ENCODE peak calls at places on chromosomes 16 and 17, in five cellular contexts. O is CD8-positive, alpha-beta T cell; R is astrocyte of the cerebellum; E is Calu3; A is osteocyte. P is an unnamed sample.

GRCh38 chr16:20774703-20775362 is 11.0 kb downstream of the ACSM3 start:
- DNase-seq in O (peak; percentile 51), R (no peak), E (peak; percentile 84), A (no peak), P (no peak)

GRCh38 chr17:72891627-72892026 is 200.9 kb downstream of the SLC39A11 start:
- DNase-seq in O (no peak), R (no peak), E (no peak), A (no peak), P (no peak)

GRCh38 chr16:24906199-24906808 is 60.5 kb downstream of the SLC5A11 start:
- DNase-seq in O (no peak), R (peak; percentile 5), E (no peak), A (no peak), P (no peak)

GRCh38 chr17:61065263-61065773 is 334.3 kb upstream of the TBX2 start:
- DNase-seq in O (no peak), R (peak; percentile 2), E (no peak), A (no peak), P (no peak)

GRCh38 chr16:57341441-57342303 is 16.9 kb upstream of the CCL22 start:
- DNase-seq in O (no peak), R (peak; percentile 81), E (peak; percentile 91), A (peak; percentile 76), P (no peak)

GRCh38 chr16:75402174-75402820 is 31.0 kb downstream of the CFDP1 start:
- DNase-seq in O (no peak), R (no peak), E (no peak), A (no peak), P (no peak)

GRCh38 chr17:16912021-16912962 is 59.6 kb downstream of the TNFRSF13B start:
- DNase-seq in O (no peak), R (no peak), E (no peak), A (peak; percentile 62), P (no peak)

GRCh38 chr17:82297280-82297803 is 20.1 kb downstream of the CD7 start:
- DNase-seq in O (peak; percentile 88), R (peak; percentile 75), E (peak; percentile 57), A (peak; percentile 84), P (no peak)

GRCh38 chr16:27242398-27242797 is 26.2 kb downstream of the NSMCE1 start:
- DNase-seq in O (no peak), R (no peak), E (no peak), A (no peak), P (peak; percentile 15)

GRCh38 chr17:35210741-35211140 is 16.5 kb upstream of the SLC35G3 start:
- DNase-seq in O (peak; percentile 63), R (no peak), E (no peak), A (no peak), P (no peak)

GRCh38 chr16:46830417-46830901 is 521 bp downstream of the C16orf87 start:
- DNase-seq in O (peak; percentile 27), R (no peak), E (no peak), A (peak; percentile 87), P (peak; percentile 73)

GRCh38 chr17:47751471-47751870 is 18.4 kb downstream of the TBX21 start:
- DNase-seq in O (no peak), R (no peak), E (no peak), A (no peak), P (no peak)

GRCh38 chr17:78883533-78884131 is 19.4 kb downstream of the CEP295NL start:
- DNase-seq in O (no peak), R (peak; percentile 92), E (peak; percentile 83), A (peak; percentile 97), P (peak; percentile 79)

GRCh38 chr17:76420356-76421053 is 32.4 kb downstream of the UBE2O start:
- DNase-seq in O (no peak), R (no peak), E (no peak), A (no peak), P (no peak)

GRCh38 chr17:61294777-61295176 is 104.9 kb upstream of the TBX2 start:
- DNase-seq in O (no peak), R (no peak), E (no peak), A (no peak), P (no peak)

GRCh38 chr16:76946879-76947278 is 244.1 kb upstream of the MON1B start:
- DNase-seq in O (no peak), R (peak; percentile 28), E (peak; percentile 23), A (no peak), P (no peak)

GRCh38 chr17:78241277-78242023 is 10.0 kb downstream of the TMEM235 start:
- DNase-seq in O (no peak), R (no peak), E (no peak), A (no peak), P (no peak)

GRCh38 chr17:40552806-40553693 is 12.2 kb downstream of the CCR7 start:
- DNase-seq in O (no peak), R (no peak), E (no peak), A (no peak), P (peak; percentile 40)

GRCh38 chr16:22888791-22889190 is 74.8 kb downstream of the HS3ST2 start:
- DNase-seq in O (no peak), R (no peak), E (no peak), A (no peak), P (no peak)

GRCh38 chr16:20181386-20181785 is 107.7 kb upstream of the GPR139 start:
- DNase-seq in O (no peak), R (no peak), E (no peak), A (peak; percentile 23), P (no peak)

GRCh38 chr16:4914528-4915225 is 22.3 kb downstream of the PPL start:
- DNase-seq in O (no peak), R (no peak), E (no peak), A (no peak), P (no peak)

GRCh38 chr17:61981323-61981722 is 53.5 kb upstream of the INTS2 start:
- DNase-seq in O (no peak), R (no peak), E (no peak), A (no peak), P (no peak)

GRCh38 chr17:11598274-11599221 is at the start of gene DNAH9:
- DNase-seq in O (no peak), R (peak; percentile 9), E (peak; percentile 93), A (peak; percentile 87), P (peak; percentile 93)

GRCh38 chr17:27361695-27362094 is 67.8 kb downstream of the WSB1 start:
- DNase-seq in O (no peak), R (no peak), E (no peak), A (no peak), P (no peak)

GRCh38 chr17:8855477-8856204 is 11.8 kb downstream of the PIK3R6 start:
- DNase-seq in O (no peak), R (no peak), E (no peak), A (no peak), P (no peak)

GRCh38 chr17:15981208-15981607 is 18.3 kb downstream of the ZSWIM7 start:
- DNase-seq in O (no peak), R (no peak), E (no peak), A (no peak), P (no peak)

GRCh38 chr17:27366438-27366837 is 72.5 kb downstream of the WSB1 start:
- DNase-seq in O (no peak), R (no peak), E (no peak), A (no peak), P (no peak)

GRCh38 chr17:7441202-7441705 is 1.9 kb downstream of the FGF11 start:
- DNase-seq in O (no peak), R (no peak), E (no peak), A (no peak), P (no peak)

GRCh38 chr17:7439462-7440112 is at the start of gene FGF11:
- DNase-seq in O (peak; percentile 17), R (no peak), E (no peak), A (no peak), P (no peak)

GRCh38 chr17:7440113-7440822 is 956 bp downstream of the FGF11 start:
- DNase-seq in O (peak; percentile 40), R (no peak), E (peak; percentile 38), A (no peak), P (no peak)

GRCh38 chr17:7442142-7442541 is 2.7 kb upstream of the CHRNB1 start:
- DNase-seq in O (no peak), R (no peak), E (no peak), A (no peak), P (no peak)

GRCh38 chr17:7440823-7441174 is 1.5 kb downstream of the FGF11 start:
- DNase-seq in O (no peak), R (no peak), E (no peak), A (no peak), P (no peak)
- TF ChIP-seq CTCF in O (no peak), R (peak; percentile 8), E (no peak), A (no peak), P (peak; percentile 51)

GRCh38 chr16:87951550-87952538 is 610 bp downstream of the BANP start:
- DNase-seq in O (peak; percentile 37), R (no peak), E (peak; percentile 22), A (no peak), P (no peak)
- TF ChIP-seq CTCF in O (no peak), R (peak; percentile 26), E (peak; percentile 16), A (peak; percentile 26), P (peak; percentile 22)

DNA sequence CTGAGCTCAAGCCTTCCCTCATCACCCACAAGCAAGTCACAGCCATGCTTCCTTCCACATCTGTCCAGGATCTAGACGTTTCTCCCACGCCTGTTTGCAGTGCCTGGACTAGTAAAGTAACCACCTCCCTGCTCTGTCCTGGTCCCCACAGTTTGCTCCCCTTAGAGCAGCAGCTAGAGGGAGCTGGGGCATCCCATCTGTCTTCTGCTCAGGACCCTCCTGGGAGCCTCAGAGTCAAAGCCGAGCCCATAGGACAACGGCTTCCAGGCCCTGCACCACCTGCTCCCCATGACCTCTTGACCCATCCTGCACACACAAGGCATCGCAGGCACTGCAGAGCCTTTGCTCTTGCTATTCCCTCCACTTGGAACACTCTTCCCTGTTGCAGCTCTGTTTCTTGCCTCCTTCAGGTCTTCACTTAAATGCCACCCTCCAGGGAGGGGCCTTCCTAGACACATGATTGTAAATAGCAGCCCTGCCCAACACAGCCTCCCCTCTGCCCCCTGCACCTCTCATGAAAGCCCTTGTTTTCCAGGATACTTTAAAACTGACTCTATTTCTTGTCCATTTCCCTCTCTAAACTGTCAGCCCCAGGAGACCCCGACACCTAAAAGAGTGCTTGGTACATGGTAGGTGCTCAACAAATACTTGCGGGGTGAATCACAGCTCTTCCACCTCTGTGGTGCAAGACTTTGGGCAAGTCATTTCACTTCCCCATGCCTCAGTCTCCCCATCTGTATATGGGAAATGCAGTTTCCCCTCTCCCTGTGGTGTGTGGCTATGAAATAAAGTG is 3.1 kb downstream of the NATD1 start:
- DNase-seq in O (no peak), R (no peak), E (no peak), A (no peak), P (no peak)
- TF ChIP-seq CTCF in O (no peak), R (no peak), E (no peak), A (no peak), P (no peak)

GRCh38 chr17:4136373-4136772 is 6.5 kb downstream of the ZZEF1 start:
- DNase-seq in O (no peak), R (peak; percentile 68), E (no peak), A (no peak), P (no peak)
- TF ChIP-seq CTCF in O (no peak), R (no peak), E (no peak), A (no peak), P (no peak)

GRCh38 chr17:49935526-49936210 is 33.3 kb upstream of the DLX4 start:
- DNase-seq in O (no peak), R (no peak), E (no peak), A (no peak), P (no peak)
- TF ChIP-seq CTCF in O (no peak), R (no peak), E (no peak), A (no peak), P (no peak)

P was measured in type B pancreatic cell.